ENCODE peak calls at places on chromosomes 7 and 10, in five cellular contexts. Z is HL-60, C is neural progenitor cell, A is dorsolateral prefrontal cortex, S is esophagus muscularis mucosa. Q is an unnamed sample.

GRCh38 chr10:7248148-7248547 is 162.7 kb downstream of the SFMBT2 start:
- DNase-seq in A (no peak), Z (no peak), S (no peak), C (no peak), Q (no peak)

GRCh38 chr10:28628184-28628893 is 49.0 kb upstream of the BAMBI start:
- DNase-seq in S (no peak), A (peak), C (peak), Z (peak), Q (peak)

GRCh38 chr7:42440951-42441350 is 203.9 kb upstream of the GLI3 start:
- DNase-seq in A (no peak), Z (no peak), C (no peak), S (no peak), Q (no peak)

GRCh38 chr10:109933984-109934565 is 10.8 kb upstream of the XPNPEP1 start:
- DNase-seq in A (no peak), S (no peak), Z (peak), C (no peak), Q (no peak)

GRCh38 chr7:30470163-30470770 is 8.3 kb downstream of the NOD1 start:
- DNase-seq in A (no peak), S (no peak), C (no peak), Z (no peak), Q (no peak)

GRCh38 chr7:21981524-21981923 is 35.8 kb upstream of the CDCA7L start:
- DNase-seq in S (peak), A (no peak), C (no peak), Z (no peak), Q (no peak)

GRCh38 chr7:79548616-79549206 is 95.2 kb upstream of the MAGI2 start:
- DNase-seq in A (no peak), Z (no peak), S (no peak), C (no peak), Q (no peak)

GRCh38 chr10:129769381-129770116 is 194.5 kb downstream of the EBF3 start:
- DNase-seq in S (peak), Z (peak), A (no peak), C (no peak), Q (no peak)

GRCh38 chr10:12703141-12703540 is 298.4 kb downstream of the CCDC3 start:
- DNase-seq in Z (no peak), A (no peak), C (no peak), S (no peak), Q (no peak)

GRCh38 chr10:104824378-104825006 is 183.4 kb downstream of the SORCS3 start:
- DNase-seq in Z (peak), C (peak), S (no peak), A (no peak), Q (no peak)

GRCh38 chr10:76311752-76312699 is 880.6 kb downstream of the LRMDA start:
- DNase-seq in S (no peak), C (peak), A (no peak), Z (peak), Q (no peak)

GRCh38 chr10:110168601-110169481 is 38.6 kb upstream of the MXI1 start:
- DNase-seq in S (peak), A (no peak), C (no peak), Z (no peak), Q (no peak)

GRCh38 chr10:560314-560992 is 129.0 kb downstream of the DIP2C start:
- DNase-seq in S (no peak), Z (no peak), C (peak), A (no peak), Q (no peak)

GRCh38 chr7:37511852-37512377 is 63.3 kb upstream of the ELMO1 start:
- DNase-seq in Z (no peak), S (peak), C (no peak), A (no peak), Q (no peak)

GRCh38 chr7:111593343-111593742 is 31.1 kb upstream of the IMMP2L start:
- DNase-seq in Z (no peak), A (no peak), C (no peak), S (no peak), Q (no peak)

GRCh38 chr10:125880719-125881118 is 373 bp downstream of the DHX32 start:
- DNase-seq in C (peak), S (no peak), Z (no peak), A (no peak), Q (no peak)

GRCh38 chr10:93481931-93482834 is at the start of gene MYOF:
- DNase-seq in Z (peak), S (peak), C (peak), A (no peak), Q (no peak)

GRCh38 chr10:689433-690226 is at the start of gene DIP2C:
- DNase-seq in A (peak), Z (no peak), S (peak), C (peak), Q (no peak)

GRCh38 chr10:104151737-104152136 is 29.8 kb downstream of the SFR1 start:
- DNase-seq in Z (no peak), C (no peak), S (no peak), A (no peak), Q (no peak)

GRCh38 chr7:151438864-151439601 is 908 bp downstream of the CRYGN start:
- DNase-seq in C (no peak), S (no peak), A (no peak), Z (no peak), Q (no peak)

GRCh38 chr10:61992683-61993629 is 91.5 kb downstream of the ARID5B start:
- DNase-seq in C (no peak), A (no peak), Z (peak), S (peak), Q (peak)

GRCh38 chr7:22872087-22872807 is 49.6 kb upstream of the TOMM7 start:
- DNase-seq in C (no peak), A (no peak), Z (no peak), S (no peak), Q (no peak)

GRCh38 chr7:86748843-86749720 is 105.4 kb downstream of the GRM3 start:
- DNase-seq in C (no peak), S (no peak), A (no peak), Z (no peak), Q (no peak)

GRCh38 chr10:65570143-65571010 is 1355.5 kb upstream of the LRRTM3 start:
- DNase-seq in S (no peak), Z (peak), C (peak), A (no peak), Q (no peak)

GRCh38 chr10:65993451-65993850 is 932.4 kb upstream of the LRRTM3 start:
- DNase-seq in Z (no peak), C (no peak), A (no peak), S (no peak), Q (no peak)

GRCh38 chr7:30453859-30454258 is 24.7 kb downstream of the NOD1 start:
- DNase-seq in A (no peak), C (no peak), Z (no peak), S (no peak), Q (no peak)

GRCh38 chr7:83976302-83976701 is 218.3 kb downstream of the SEMA3A start:
- DNase-seq in Z (peak), A (no peak), S (no peak), C (peak), Q (no peak)

GRCh38 chr10:97543025-97543546 is 29.5 kb upstream of the ANKRD2 start:
- DNase-seq in A (peak), C (no peak), Z (peak), S (no peak), Q (peak)

GRCh38 chr7:106841896-106842390 is 23.1 kb upstream of the PIK3CG start:
- DNase-seq in S (peak), C (peak), Z (no peak), A (no peak), Q (no peak)

GRCh38 chr7:75795831-75796285 is 17.7 kb downstream of the CCL24 start:
- DNase-seq in Z (peak), A (no peak), S (no peak), C (no peak), Q (no peak)

GRCh38 chr7:47370461-47371042 is 211.4 kb downstream of the TNS3 start:
- DNase-seq in S (no peak), Z (no peak), C (no peak), A (no peak), Q (no peak)
- H3K27ac ChIP-seq in S (no peak), Z (no peak), C (no peak), A (no peak), Q (no peak)

GRCh38 chr10:13767721-13768178 is 181.0 kb downstream of the PRPF18 start:
- DNase-seq in C (no peak), Z (no peak), S (no peak), A (no peak), Q (no peak)

GRCh38 chr10:13771992-13772391 is 185.2 kb downstream of the PRPF18 start:
- DNase-seq in A (no peak), C (no peak), S (no peak), Z (no peak), Q (no peak)

GRCh38 chr10:13770760-13771493 is 184.2 kb downstream of the PRPF18 start:
- DNase-seq in A (no peak), C (no peak), Z (no peak), S (no peak), Q (no peak)

GRCh38 chr10:13773043-13773442 is 186.3 kb downstream of the PRPF18 start:
- DNase-seq in Z (no peak), A (no peak), S (no peak), C (no peak), Q (no peak)

GRCh38 chr10:13769926-13770325 is 183.2 kb downstream of the PRPF18 start:
- DNase-seq in C (no peak), Z (no peak), S (no peak), A (no peak), Q (peak)
- H3K27ac ChIP-seq in C (no peak), Z (no peak), S (no peak), A (no peak), Q (peak)

GRCh38 chr10:48898426-48898825 is 41.2 kb downstream of the LRRC18 start:
- DNase-seq in S (no peak), A (no peak), C (no peak), Z (no peak), Q (no peak)

GRCh38 chr10:48900296-48900695 is 39.3 kb downstream of the LRRC18 start:
- DNase-seq in C (no peak), S (no peak), A (no peak), Z (peak), Q (no peak)

GRCh38 chr10:48902096-48902495 is 37.5 kb downstream of the LRRC18 start:
- DNase-seq in Z (no peak), C (no peak), S (no peak), A (no peak), Q (no peak)

GRCh38 chr10:48901152-48901705 is 38.4 kb downstream of the LRRC18 start:
- DNase-seq in C (no peak), Z (no peak), A (no peak), S (no peak), Q (no peak)

GRCh38 chr10:48899781-48900180 is 39.9 kb downstream of the LRRC18 start:
- DNase-seq in A (no peak), Z (no peak), C (no peak), S (no peak), Q (no peak)
- H3K27ac ChIP-seq in A (no peak), Z (no peak), C (no peak), S (no peak), Q (no peak)

GRCh38 chr7:132865366-132865765 is 216.5 kb downstream of the CHCHD3 start:
- DNase-seq in C (no peak), A (no peak), S (no peak), Z (no peak), Q (no peak)

GRCh38 chr7:132861940-132862554 is 219.8 kb downstream of the CHCHD3 start:
- DNase-seq in S (no peak), A (no peak), C (no peak), Z (no peak), Q (no peak)

GRCh38 chr7:132865766-132866531 is 215.9 kb downstream of the CHCHD3 start:
- DNase-seq in A (no peak), S (no peak), C (no peak), Z (no peak), Q (no peak)

GRCh38 chr7:132869166-132869861 is 212.6 kb downstream of the CHCHD3 start:
- DNase-seq in S (no peak), C (no peak), A (no peak), Z (no peak), Q (no peak)

DNA sequence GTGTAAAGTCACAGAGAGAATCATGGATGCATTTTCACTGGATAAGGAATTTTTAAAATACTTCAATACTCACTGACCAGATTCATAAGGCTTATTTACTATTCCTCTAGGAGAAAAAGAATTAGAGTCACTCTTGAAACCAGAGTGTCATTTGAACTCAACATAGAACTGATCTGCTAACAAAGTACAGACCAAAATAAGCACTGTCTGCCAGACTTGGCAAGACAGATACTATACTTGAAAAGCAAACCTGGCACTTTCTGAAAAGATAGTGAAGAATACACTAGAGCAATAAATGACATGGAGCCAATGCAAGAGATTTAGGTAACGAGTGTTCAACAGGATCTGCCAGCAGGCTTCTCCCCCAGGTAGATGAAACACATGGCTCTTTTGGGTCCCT is 215.3 kb downstream of the CHCHD3 start:
- DNase-seq in S (no peak), A (no peak), Z (no peak), C (no peak), Q (no peak)
- H3K27ac ChIP-seq in S (no peak), A (no peak), Z (no peak), C (no peak), Q (no peak)

DNA sequence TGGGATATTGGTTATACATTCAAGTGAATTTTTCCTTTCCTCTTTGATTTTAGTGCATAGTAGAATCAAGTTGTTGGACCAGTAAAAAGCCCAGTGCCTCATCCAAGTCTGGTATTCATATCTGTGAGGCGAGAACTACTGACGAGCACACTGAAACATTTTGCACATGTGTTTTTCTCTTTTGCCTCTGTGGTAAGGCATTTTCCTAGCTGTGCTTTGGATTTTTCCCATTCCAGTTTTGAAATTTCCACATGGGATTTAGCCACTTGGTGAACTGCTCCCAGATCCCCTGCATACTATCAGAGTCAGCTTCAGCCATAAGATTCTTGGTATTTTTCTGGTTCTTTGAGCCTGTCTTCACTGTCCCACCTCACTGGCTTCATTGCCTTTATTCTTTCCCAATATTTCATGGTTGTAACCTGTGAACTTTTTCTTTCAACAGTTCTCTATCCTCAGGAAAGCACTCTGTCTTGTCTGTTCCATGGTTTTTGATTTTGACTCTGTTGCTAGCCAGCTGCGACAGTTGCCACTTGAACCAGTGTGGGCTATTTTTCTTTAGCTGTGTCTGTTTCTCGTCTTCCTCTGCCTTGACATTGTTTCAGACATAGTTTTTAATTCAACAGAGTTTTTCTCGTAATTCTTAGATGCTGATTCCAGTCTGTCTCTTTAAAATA is 239.0 kb downstream of the REEP3 start:
- DNase-seq in S (no peak), C (no peak), A (no peak), Z (no peak), Q (no peak)
- H3K27ac ChIP-seq in S (no peak), C (no peak), A (peak), Z (no peak), Q (no peak)

GRCh38 chr10:69897417-69897816 is 95.7 kb downstream of the COL13A1 start:
- DNase-seq in C (no peak), A (no peak), S (no peak), Z (no peak), Q (no peak)
- H3K27ac ChIP-seq in C (no peak), A (no peak), S (no peak), Z (no peak), Q (no peak)

DNA sequence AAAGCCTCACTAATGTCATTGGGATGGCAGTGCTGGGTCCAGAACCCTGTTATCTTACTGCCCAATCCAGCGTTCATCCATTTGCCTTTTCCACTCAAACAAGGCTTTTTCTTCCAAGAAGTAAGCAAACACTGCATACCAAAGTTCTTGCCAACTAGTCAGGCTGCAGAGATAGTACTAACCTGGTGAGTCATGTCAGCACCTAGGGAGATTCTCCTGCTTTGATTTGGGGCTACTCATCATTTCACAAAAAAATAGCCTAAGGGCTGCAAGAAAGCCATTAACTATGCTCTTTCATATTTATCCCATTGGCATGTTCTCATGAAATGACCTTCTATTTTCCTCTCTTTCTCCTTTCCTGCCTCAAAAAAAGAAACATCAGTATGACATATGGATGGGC is 142.6 kb downstream of the TWIST1 start:
- DNase-seq in A (no peak), Z (no peak), C (no peak), S (no peak), Q (peak)
- H3K27ac ChIP-seq in A (no peak), Z (no peak), C (no peak), S (no peak), Q (no peak)

GRCh38 chr7:73768661-73769480 is 1.2 kb downstream of the CLDN3 start:
- DNase-seq in C (no peak), Z (no peak), S (no peak), A (no peak), Q (no peak)
- H3K27ac ChIP-seq in C (no peak), Z (no peak), S (no peak), A (no peak), Q (no peak)

DNA sequence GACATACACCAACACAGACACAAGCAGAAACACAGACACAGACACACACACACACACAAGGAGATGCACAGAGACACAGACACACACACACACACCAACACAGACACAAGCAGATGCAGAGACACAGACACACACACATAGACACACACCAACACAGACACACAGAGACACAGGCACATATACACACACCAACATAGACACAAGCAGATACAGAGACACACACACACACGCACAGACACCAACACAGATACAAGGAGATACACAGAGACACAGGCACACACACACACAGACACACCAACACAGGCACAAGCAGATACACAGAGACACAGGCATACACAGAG is 347.2 kb upstream of the KLF6 start:
- DNase-seq in C (no peak), Z (no peak), A (no peak), S (no peak), Q (no peak)
- H3K27ac ChIP-seq in C (no peak), Z (no peak), A (no peak), S (no peak), Q (peak)

DNA sequence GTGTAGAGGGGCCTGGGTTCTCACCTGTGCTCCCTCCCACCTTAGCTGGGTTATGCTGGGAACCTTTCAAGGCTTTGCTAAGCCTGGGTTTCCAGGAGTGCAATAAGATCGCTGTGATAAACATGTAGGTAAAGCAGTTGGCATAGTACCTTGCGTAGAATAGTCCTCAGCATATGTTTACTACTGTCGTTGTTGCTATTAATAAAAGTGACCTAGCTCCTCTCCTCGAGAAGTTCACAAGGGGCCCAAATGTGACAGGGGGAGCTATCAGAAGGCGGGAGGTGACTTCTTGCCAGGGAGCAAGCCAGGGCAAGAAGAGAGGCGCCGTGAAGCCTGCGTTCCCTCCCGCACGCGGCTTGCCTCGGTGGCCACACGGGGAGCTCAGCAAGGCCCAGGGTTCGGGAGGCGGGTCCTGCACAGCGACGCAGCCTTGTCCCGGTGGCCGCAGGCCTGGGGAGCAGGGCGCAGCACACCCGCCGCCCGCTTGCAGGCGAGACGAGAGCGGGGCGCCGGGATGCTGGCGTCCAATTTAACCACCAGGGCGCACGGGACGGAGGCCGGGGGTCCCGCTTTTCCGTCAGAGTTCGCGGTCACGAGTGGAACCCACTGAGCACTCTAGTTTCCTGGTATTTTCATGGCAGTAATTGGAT is 106.2 kb downstream of the SNX10 start:
- DNase-seq in S (no peak), A (peak), C (peak), Z (peak), Q (no peak)
- H3K27ac ChIP-seq in S (peak), A (peak), C (peak), Z (no peak), Q (no peak)

Q was measured in epithelial cell of prostate.